ENCODE peak calls at places on chromosomes 7 and 10, in six cellular contexts. W is GM23338, I is HepG2, P is GM13976, H is lower leg skin, V is SK-N-SH. L is an unnamed sample.

GRCh38 chr10:33334170-33334838 is at the start of gene NRP1:
- DNase-seq in W (peak), I (no peak), P (peak), H (peak), V (peak), L (no peak)

GRCh38 chr7:98903246-98903645 is 24.9 kb downstream of the TRRAP start:
- DNase-seq in W (no peak), I (no peak), P (no peak), H (no peak), V (no peak), L (no peak)

GRCh38 chr7:158186406-158186805 is 401.2 kb downstream of the PTPRN2 start:
- DNase-seq in W (no peak), I (no peak), P (no peak), H (no peak), V (no peak), L (no peak)

GRCh38 chr7:127822822-127823508 is 171.0 kb downstream of the SND1 start:
- DNase-seq in W (peak), I (no peak), P (peak), H (no peak), V (no peak), L (no peak)

GRCh38 chr10:17412323-17412722 is 42.1 kb downstream of the ST8SIA6 start:
- DNase-seq in W (peak), I (no peak), P (no peak), H (no peak), V (no peak), L (no peak)

GRCh38 chr10:35600193-35600592 is 4.9 kb upstream of the GJD4 start:
- DNase-seq in W (peak), I (peak), P (no peak), H (no peak), V (no peak), L (no peak)

GRCh38 chr7:30469303-30469702 is 9.3 kb downstream of the NOD1 start:
- DNase-seq in W (peak), I (peak), P (no peak), H (peak), V (no peak), L (peak)

GRCh38 chr7:99188221-99188620 is 19.7 kb downstream of the KPNA7 start:
- DNase-seq in W (no peak), I (no peak), P (no peak), H (no peak), V (no peak), L (no peak)

GRCh38 chr7:103989200-103989784 is at the start of gene RELN:
- DNase-seq in W (peak), I (peak), P (peak), H (no peak), V (peak), L (no peak)

GRCh38 chr7:69108041-69108440 is 490.2 kb upstream of the AUTS2 start:
- DNase-seq in W (peak), I (no peak), P (no peak), H (no peak), V (no peak), L (no peak)

GRCh38 chr7:30344513-30344912 is 60.1 kb downstream of the ZNRF2 start:
- DNase-seq in W (no peak), I (no peak), P (no peak), H (no peak), V (no peak), L (no peak)

GRCh38 chr10:128274938-128275337 is 148.7 kb upstream of the MKI67 start:
- DNase-seq in W (no peak), I (no peak), P (no peak), H (peak), V (no peak), L (no peak)
- TF ChIP-seq CTCF in W (no peak), I (no peak), P (no peak), H (no peak), V (no peak), L (no peak)

DNA sequence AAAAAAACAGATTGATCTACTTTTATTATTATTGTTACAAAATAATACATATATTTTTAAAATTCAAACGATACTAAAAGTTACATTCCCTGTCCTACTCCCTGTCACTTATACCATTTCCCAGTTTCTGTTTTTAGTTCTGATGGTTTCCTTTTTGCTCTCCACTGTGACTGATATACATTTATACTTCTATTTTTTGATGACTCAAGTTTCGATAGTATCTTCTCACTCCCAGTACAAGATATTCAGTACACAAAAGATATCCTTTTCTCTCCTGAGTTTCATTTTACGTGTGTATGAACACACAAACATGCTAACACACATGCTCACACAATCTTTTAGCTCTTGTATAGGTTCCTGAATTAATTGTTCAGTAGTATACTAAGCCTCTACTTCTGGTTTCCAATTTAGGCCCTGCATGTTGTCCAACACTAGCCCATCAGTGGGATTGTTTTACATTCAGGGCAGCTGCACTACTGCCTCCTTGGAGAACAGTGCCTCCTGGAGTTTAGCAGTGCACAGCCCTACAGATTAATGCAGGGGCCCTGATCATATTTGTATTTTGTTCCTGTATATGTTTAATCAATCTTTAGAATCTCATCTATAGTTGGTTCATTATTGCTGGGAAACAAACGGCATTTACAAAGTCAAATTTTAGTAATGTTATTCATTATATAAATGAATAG is 131.0 kb downstream of the TES start:
- DNase-seq in W (no peak), I (no peak), P (no peak), H (no peak), V (no peak), L (no peak)
- TF ChIP-seq CTCF in W (peak), I (peak), P (no peak), H (no peak), V (peak), L (peak)

GRCh38 chr7:143318661-143319060 is 2.8 kb downstream of the CLCN1 start:
- DNase-seq in W (no peak), I (peak), P (no peak), H (no peak), V (no peak), L (peak)
- TF ChIP-seq CTCF in W (no peak), I (peak), P (no peak), H (no peak), V (no peak), L (no peak)

GRCh38 chr7:117083648-117084047 is 130.3 kb downstream of the ST7 start:
- DNase-seq in W (no peak), I (no peak), P (no peak), H (no peak), V (no peak), L (no peak)
- TF ChIP-seq CTCF in W (no peak), I (no peak), P (no peak), H (no peak), V (no peak), L (no peak)

GRCh38 chr10:77431980-77432379 is 205.6 kb downstream of the KCNMA1 start:
- DNase-seq in W (no peak), I (no peak), P (no peak), H (no peak), V (no peak), L (no peak)

GRCh38 chr10:77432398-77432797 is 205.2 kb downstream of the KCNMA1 start:
- DNase-seq in W (no peak), I (no peak), P (no peak), H (no peak), V (no peak), L (no peak)

GRCh38 chr10:77431209-77431611 is 206.4 kb downstream of the KCNMA1 start:
- DNase-seq in W (peak), I (peak), P (no peak), H (no peak), V (no peak), L (no peak)

GRCh38 chr10:77430530-77430929 is 207.1 kb downstream of the KCNMA1 start:
- DNase-seq in W (no peak), I (no peak), P (no peak), H (no peak), V (no peak), L (no peak)

DNA sequence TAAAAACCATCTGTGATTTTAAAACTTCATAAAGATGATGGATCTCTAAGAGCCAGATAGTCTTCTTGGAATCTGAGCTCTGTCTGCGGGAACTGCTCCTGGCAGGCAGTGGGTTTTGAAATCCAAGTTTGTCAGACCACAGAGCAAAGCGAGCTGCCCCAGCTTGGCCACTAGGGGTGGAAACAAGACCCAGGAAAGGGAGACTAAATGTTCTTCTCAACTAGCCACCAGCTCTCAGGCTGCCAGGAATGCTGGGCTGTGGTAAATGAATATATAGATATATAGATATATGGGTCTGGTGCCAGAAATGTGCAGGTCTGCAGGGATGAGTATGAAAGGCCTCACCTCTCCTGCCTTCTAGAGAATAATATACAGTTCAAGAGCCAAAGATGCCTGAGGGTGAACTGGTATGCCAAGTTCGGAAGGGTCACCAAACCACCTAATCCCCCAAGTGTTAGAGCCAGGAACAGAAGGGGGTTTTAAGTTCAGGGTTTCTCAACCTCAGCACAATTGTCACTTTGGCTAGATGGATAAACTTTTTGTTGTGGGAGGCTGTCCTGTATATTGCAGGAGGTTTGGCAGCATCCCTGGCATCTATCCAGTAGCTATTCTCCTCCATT is 208.7 kb downstream of the KCNMA1 start:
- DNase-seq in W (peak), I (peak), P (no peak), H (no peak), V (no peak), L (peak)
- TF ChIP-seq CTCF in W (peak), I (peak), P (peak), H (no peak), V (peak), L (peak)

GRCh38 chr10:103710490-103710889 is 144.9 kb downstream of the SH3PXD2A start:
- DNase-seq in W (no peak), I (no peak), P (no peak), H (no peak), V (no peak), L (no peak)

GRCh38 chr10:103712898-103713498 is 142.4 kb downstream of the SH3PXD2A start:
- DNase-seq in W (peak), I (peak), P (peak), H (peak), V (peak), L (no peak)

GRCh38 chr10:103709341-103709920 is 145.9 kb downstream of the SH3PXD2A start:
- DNase-seq in W (no peak), I (no peak), P (no peak), H (no peak), V (no peak), L (no peak)

GRCh38 chr10:103712146-103712545 is 143.2 kb downstream of the SH3PXD2A start:
- DNase-seq in W (no peak), I (no peak), P (no peak), H (no peak), V (no peak), L (no peak)

DNA sequence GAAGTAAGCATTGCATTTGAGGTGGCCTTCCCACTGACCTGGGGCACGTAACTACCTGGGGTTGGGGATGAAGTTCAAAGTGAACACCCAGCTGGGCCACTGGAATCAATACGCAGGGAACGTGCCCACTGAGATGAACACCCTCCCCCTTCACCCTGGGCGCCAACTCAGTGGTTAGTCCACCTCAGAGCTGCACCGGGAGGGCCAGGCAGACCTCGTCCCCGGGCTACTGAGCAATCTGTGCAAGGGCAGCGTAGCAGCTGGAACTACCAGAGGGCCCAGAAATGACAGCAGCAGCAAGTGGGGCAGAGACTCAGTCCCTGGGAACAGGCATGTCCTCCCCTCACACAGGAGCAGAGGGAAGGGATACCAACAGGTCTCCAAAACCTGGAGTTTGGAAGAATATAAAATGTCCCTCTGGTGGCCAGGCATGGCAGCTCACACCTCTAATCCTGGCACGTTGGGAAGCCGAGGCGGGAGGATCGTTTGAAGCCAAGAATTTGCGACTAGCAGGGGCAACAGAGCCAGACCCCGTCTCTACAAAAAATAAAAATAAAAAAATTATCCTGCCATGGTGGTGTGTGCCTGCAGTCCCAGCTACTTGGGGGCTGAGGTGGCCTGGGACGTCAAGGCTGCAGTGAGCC is 143.9 kb downstream of the SH3PXD2A start:
- DNase-seq in W (peak), I (no peak), P (no peak), H (no peak), V (no peak), L (no peak)
- TF ChIP-seq CTCF in W (peak), I (no peak), P (no peak), H (no peak), V (peak), L (no peak)

DNA sequence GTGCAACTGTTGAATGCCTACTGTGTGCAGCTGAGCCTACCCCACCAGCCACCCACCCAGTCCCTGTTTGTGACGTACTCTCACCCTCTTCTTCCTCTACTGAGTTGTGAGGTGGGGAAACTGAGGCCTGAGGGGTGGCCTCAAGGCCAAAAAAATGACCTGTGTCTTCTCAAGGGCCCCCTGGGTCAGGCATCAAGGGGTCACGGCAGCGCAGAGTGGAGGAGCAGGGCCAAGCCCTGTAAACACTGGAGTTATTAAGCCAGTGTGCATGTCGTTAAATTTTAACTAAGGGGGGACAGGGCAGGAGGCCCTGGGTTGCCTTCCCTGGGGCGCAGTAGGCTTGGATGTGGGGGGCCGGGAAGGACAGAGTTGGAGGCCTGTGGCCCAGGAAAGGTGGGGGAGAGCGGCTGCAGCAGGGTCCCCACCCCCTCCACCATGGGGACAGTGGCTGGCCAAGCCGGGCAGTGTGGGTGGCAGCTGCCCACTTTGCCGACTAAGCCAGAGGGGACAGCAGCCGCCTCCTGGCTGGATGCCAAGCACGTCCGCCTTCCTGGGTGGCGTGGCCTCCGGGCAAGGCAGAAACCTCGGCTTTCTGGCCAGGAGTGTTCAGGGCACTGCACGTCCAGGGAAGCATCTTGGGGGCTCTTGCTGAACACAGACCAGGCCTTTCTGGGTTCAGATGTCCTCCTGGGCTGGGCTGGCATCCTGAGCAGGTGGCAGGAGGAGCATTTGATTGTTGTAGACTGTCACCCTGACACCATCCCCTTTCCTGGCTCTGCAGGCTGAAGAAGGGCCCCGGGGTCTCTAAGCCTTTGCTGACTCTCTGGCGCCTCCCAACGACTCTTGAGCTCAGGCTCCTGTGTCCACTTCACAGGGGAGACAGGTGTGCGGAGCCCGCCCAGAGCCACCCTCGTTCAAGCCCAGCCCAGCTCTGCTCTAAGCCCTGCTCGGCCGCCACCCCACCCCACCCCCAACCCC is 1.9 kb downstream of the SLC29A4 start:
- DNase-seq in W (peak), I (peak), P (peak), H (no peak), V (peak), L (no peak)
- TF ChIP-seq CTCF in W (peak), I (peak), P (peak), H (no peak), V (peak), L (peak)

GRCh38 chr7:1534330-1535099 is 4.0 kb downstream of the MAFK start:
- DNase-seq in W (no peak), I (no peak), P (no peak), H (no peak), V (no peak), L (no peak)
- TF ChIP-seq CTCF in W (no peak), I (no peak), P (no peak), H (no peak), V (no peak), L (no peak)